ENCODE peak calls at places on chromosome 15, in six cellular contexts. I is activated CD4-positive, alpha-beta T cell treated with anti-CD3 and anti-CD28 coated beads for 1 hour; N is CD8-positive, alpha-beta memory T cell; X is NCI-H748 treated with DMSO at 0.1 percent for 48 hours; L is endothelial cell; J is stimulated activated CD4-positive, alpha-beta T cell treated with anti-CD3 and anti-CD28 coated beads, Interleukin-2, amount 100 ng/mL, for 48 hours. R is an unnamed sample.

GRCh38 chr15:41494190-41494921 is 682 bp downstream of the ITPKA start:
- DNase-seq in I (peak; percentile 33), N (no peak), X (no peak), L (peak; percentile 43), J (peak; percentile 46), R (peak; percentile 81)

GRCh38 chr15:32709295-32710033 is 8.3 kb upstream of the GREM1 start:
- DNase-seq in I (no peak), N (no peak), X (no peak), L (no peak), J (no peak), R (peak; percentile 16)

GRCh38 chr15:100712226-100712625 is 109.8 kb downstream of the ASB7 start:
- DNase-seq in I (no peak), N (no peak), X (no peak), L (no peak), J (no peak), R (no peak)

GRCh38 chr15:70291295-70291694 is 193.6 kb upstream of the TLE3 start:
- DNase-seq in I (no peak), N (no peak), X (no peak), L (no peak), J (no peak), R (no peak)

GRCh38 chr15:83845230-83845629 is 191.3 kb downstream of the ADAMTSL3 start:
- DNase-seq in I (no peak), N (no peak), X (no peak), L (no peak), J (no peak), R (no peak)

GRCh38 chr15:66789029-66790025 is 87.3 kb downstream of the SMAD6 start:
- DNase-seq in I (no peak), N (no peak), X (no peak), L (no peak), J (no peak), R (no peak)

GRCh38 chr15:94272251-94272898 is 41.0 kb downstream of the MCTP2 start:
- DNase-seq in I (no peak), N (peak; percentile 1), X (no peak), L (no peak), J (no peak), R (no peak)

GRCh38 chr15:56176996-56177395 is 66.7 kb downstream of the RFX7 start:
- DNase-seq in I (no peak), N (no peak), X (no peak), L (no peak), J (no peak), R (no peak)

GRCh38 chr15:56052389-56053045 is 59.1 kb upstream of the NEDD4 start:
- DNase-seq in I (no peak), N (peak; percentile 48), X (no peak), L (no peak), J (no peak), R (no peak)

GRCh38 chr15:98669638-98670037 is 21.3 kb downstream of the IGF1R start:
- DNase-seq in I (no peak), N (no peak), X (no peak), L (no peak), J (no peak), R (no peak)

GRCh38 chr15:98442379-98442833 is 205.9 kb upstream of the IGF1R start:
- DNase-seq in I (peak; percentile 34), N (peak; percentile 38), X (peak; percentile 28), L (peak; percentile 70), J (peak; percentile 38), R (peak; percentile 69)

GRCh38 chr15:50627351-50628055 is 59.1 kb downstream of the TRPM7 start:
- DNase-seq in I (no peak), N (no peak), X (no peak), L (no peak), J (no peak), R (peak; percentile 20)

R was measured in Caco-2.